ENCODE peak calls at places on chromosomes 13 and 19, in four cellular contexts. O, E, J and Z are unnamed samples.

GRCh38 chr19:2157452-2157851 is 6.1 kb upstream of the AP3D1 start:
- DNase-seq in E (no peak), O (no peak), J (no peak), Z (no peak)

GRCh38 chr19:44623080-44623479 is 9.7 kb downstream of the IGSF23 start:
- DNase-seq in E (peak), O (peak), J (no peak), Z (no peak)

GRCh38 chr13:19960673-19961015 is 2.1 kb downstream of the ZMYM2 start:
- DNase-seq in E (no peak), O (peak), J (no peak), Z (no peak)

GRCh38 chr13:24605923-24606372 is 74.3 kb upstream of the ATP12A start:
- DNase-seq in E (peak), J (peak), O (peak), Z (no peak)

GRCh38 chr19:38634757-38635482 is 12.5 kb upstream of the ACTN4 start:
- DNase-seq in E (peak), J (peak), O (peak), Z (peak)

GRCh38 chr19:2618611-2619010 is 83.9 kb downstream of the GNG7 start:
- DNase-seq in O (peak), J (no peak), E (peak), Z (peak)

GRCh38 chr19:37999309-38000213 is 92.6 kb downstream of the SIPA1L3 start:
- DNase-seq in J (no peak), E (peak), O (peak), Z (peak)

GRCh38 chr13:81184556-81185265 is 843.8 kb upstream of the SPRY2 start:
- DNase-seq in E (peak), O (no peak), J (no peak), Z (no peak)

GRCh38 chr19:10742494-10742893 is 24.6 kb downstream of the DNM2 start:
- DNase-seq in E (no peak), O (no peak), J (no peak), Z (no peak)

GRCh38 chr13:52665325-52665724 is 12.7 kb downstream of the SUGT1 start:
- DNase-seq in E (peak), O (peak), J (peak), Z (no peak)

GRCh38 chr13:110442946-110443632 is 118.4 kb downstream of the RAB20 start:
- DNase-seq in J (no peak), E (peak), O (peak), Z (no peak)

GRCh38 chr19:3725640-3726310 is 17.6 kb downstream of the TJP3 start:
- DNase-seq in O (no peak), E (no peak), J (peak), Z (peak)

GRCh38 chr19:38095411-38096308 is 128.4 kb downstream of the DPF1 start:
- DNase-seq in E (peak), O (peak), J (peak), Z (peak)

GRCh38 chr13:33244907-33245287 is 40.7 kb downstream of the STARD13 start:
- DNase-seq in E (no peak), J (no peak), O (no peak), Z (no peak)

GRCh38 chr19:46015961-46016425 is 6.9 kb downstream of the PGLYRP1 start:
- DNase-seq in E (no peak), O (peak), J (peak), Z (peak)

GRCh38 chr13:19055611-19056010 is 126.0 kb downstream of the TUBA3C start:
- DNase-seq in E (no peak), J (no peak), O (no peak), Z (no peak)

GRCh38 chr19:12792048-12792852 is 964 bp downstream of the JUNB start:
- DNase-seq in O (peak), J (peak), E (peak), Z (peak)

GRCh38 chr13:39350461-39350881 is 252.5 kb downstream of the LHFPL6 start:
- DNase-seq in J (peak), E (no peak), O (no peak), Z (no peak)

GRCh38 chr13:110924639-110924934 is 9.7 kb upstream of the ANKRD10 start:
- DNase-seq in O (no peak), E (no peak), J (no peak), Z (no peak)

GRCh38 chr13:20188649-20189553 is 3.8 kb downstream of the GJB2 start:
- DNase-seq in O (no peak), J (peak), E (no peak), Z (peak)

GRCh38 chr19:281992-282391 is 9.2 kb downstream of the PLPP2 start:
- DNase-seq in O (no peak), J (peak), E (no peak), Z (no peak)

GRCh38 chr19:13195678-13196077 is 45.5 kb downstream of the IER2 start:
- DNase-seq in O (no peak), J (peak), E (no peak), Z (no peak)

GRCh38 chr19:18737954-18738351 is 53.2 kb downstream of the COMP start:
- DNase-seq in E (no peak), J (no peak), O (no peak), Z (no peak)

GRCh38 chr19:19259741-19260140 is 13.4 kb downstream of the TM6SF2 start:
- DNase-seq in J (peak), O (peak), E (peak), Z (no peak)

GRCh38 chr19:40231057-40231456 is 4.6 kb upstream of the CCNP start:
- DNase-seq in O (no peak), J (no peak), E (no peak), Z (no peak)

GRCh38 chr19:40228371-40228770 is 1.9 kb upstream of the CCNP start:
- DNase-seq in O (no peak), J (no peak), E (no peak), Z (no peak)

GRCh38 chr19:40228863-40229262 is 2.4 kb upstream of the CCNP start:
- DNase-seq in E (no peak), O (no peak), J (no peak), Z (no peak)

GRCh38 chr19:40229926-40230417 is 3.5 kb upstream of the CCNP start:
- DNase-seq in J (no peak), E (no peak), O (peak), Z (no peak)

DNA sequence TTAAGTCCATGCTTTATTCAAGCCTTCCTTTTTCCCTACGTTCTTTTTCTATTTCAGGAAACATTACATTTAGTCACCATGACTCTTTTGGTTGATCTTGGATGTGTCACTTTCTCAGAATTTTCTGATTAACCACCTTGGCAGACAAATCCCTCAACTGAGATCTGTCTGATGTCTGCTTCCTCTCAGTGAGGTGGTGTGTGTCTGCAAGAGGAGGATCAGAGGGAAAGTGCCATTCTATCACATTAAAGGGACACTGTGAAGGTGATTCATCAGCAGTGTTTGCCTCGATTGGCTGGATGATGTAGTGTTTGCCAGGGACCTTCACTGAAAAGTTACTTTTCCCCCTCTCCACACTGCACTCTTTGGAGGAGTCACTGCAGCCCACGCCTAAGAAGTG is 3.0 kb upstream of the CCNP start:
- DNase-seq in J (no peak), O (peak), E (peak), Z (no peak)
- H3K27ac ChIP-seq in J (no peak), O (peak), E (no peak), Z (no peak)

DNA sequence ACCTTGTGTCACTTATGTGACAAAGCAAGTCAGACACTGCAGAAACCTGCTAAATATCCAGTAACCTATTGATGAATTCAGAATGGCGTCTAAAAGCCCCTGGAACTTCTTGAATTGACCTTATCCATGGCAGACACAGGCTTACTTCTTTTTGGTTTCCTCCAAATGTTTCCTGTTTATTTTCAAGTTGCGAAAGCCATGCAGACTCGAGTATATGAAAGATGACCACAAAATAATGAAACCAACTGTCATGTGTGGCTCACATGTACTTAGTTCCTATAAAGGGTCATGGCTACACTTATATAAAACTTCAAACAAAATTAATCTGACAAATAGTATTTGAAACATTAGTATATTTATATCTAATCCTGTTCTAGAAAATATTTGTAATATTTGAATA is 113.1 kb upstream of the FNDC3A start:
- DNase-seq in O (no peak), J (no peak), E (peak), Z (no peak)
- H3K9ac ChIP-seq in O (no peak), J (no peak), E (no peak), Z (no peak)

GRCh38 chr19:23249911-23250649 is at the start of gene ZNF724:
- DNase-seq in O (peak), J (peak), E (peak), Z (peak)
- H3K27ac ChIP-seq in O (peak), J (peak), E (peak), Z (no peak)

GRCh38 chr19:47704024-47704423 is 9.2 kb upstream of the EHD2 start:
- DNase-seq in E (peak), O (no peak), J (no peak), Z (no peak)

GRCh38 chr19:47704656-47705055 is 8.6 kb upstream of the EHD2 start:
- DNase-seq in J (no peak), O (no peak), E (no peak), Z (no peak)

GRCh38 chr19:47703301-47703700 is 9.9 kb upstream of the EHD2 start:
- DNase-seq in J (no peak), E (no peak), O (no peak), Z (no peak)

GRCh38 chr19:47711652-47712239 is 1.5 kb upstream of the EHD2 start:
- DNase-seq in E (no peak), J (no peak), O (no peak), Z (no peak)

DNA sequence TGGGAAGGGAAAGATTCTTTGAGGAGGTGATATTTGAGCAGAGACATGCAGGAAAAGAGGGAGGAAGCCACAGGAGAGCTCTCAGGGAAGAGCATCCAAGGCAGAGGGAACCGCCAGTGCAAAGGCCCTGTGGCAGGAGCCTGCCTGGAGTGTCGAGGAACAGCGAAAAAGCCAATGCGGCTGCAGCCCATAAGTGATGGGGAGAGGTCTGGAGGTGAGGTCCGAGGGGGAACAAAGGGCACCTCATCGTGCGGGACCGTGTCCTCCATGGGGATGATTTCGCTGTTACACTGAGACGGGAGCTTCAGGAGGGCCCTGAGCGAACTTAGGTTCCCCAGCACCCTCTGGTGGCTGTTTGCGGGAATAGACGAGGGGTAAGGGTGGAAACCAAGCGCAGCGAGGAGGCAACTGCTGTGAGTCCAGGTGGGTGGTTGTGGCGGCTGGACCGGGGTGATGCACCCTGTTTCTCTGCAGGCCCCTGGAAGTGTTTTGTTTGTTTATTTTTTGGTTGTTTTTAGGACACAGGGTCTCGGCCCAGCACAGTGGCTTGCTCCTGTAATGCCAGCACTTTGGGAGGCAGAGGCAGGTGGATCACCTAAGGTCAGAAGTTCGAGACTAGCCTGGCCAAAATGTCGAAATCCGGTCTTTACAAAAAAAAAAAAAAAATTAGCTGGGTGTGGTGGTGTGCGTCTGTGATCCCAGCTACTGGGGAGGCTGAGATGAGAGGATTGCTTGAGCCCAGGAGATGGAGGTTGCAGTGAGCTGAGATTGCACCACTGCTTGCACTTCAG is 5.9 kb upstream of the EHD2 start:
- DNase-seq in O (peak), E (peak), J (peak), Z (peak)
- H3K9ac ChIP-seq in O (no peak), E (no peak), J (no peak), Z (no peak)

DNA sequence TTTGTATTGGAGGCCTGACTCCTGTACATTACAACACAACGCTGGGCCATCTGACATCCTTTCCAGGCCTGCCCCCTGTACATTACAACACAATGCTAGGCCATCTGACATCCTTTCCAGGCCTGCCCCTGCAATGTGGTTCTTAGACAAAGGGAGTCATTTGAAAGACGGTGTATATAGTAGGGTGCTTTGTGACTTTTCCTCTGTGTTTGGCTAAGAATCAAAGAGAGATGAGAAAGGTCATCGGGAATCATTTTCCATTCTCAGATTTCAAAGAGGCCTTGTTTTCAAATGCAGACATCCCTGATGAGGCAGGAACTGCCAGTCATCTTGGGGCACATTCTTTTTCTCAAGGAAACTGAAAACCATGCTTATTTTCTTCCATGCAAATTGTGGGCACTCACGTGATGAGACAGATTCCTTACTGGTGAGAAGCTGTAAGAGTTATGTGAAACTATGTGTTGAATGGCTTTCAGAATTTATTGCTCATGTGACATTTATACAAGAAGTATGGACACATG is 551.6 kb downstream of the MYO16 start:
- DNase-seq in E (peak), O (peak), J (no peak), Z (no peak)
- H3K27ac ChIP-seq in E (peak), O (peak), J (no peak), Z (no peak)